ENCODE peak calls at places on chromosomes 11 and 22, in four cellular contexts. H is bronchial epithelial cell, S is AG09309, A is cardiac fibroblast. I is an unnamed sample.

GRCh38 chr11:74948546-74948897 is 369 bp downstream of the XRRA1 start:
- DNase-seq in H (no peak), S (no peak), A (peak; percentile 36), I (no peak)

GRCh38 chr11:39745401-39745800 is 1714.1 kb downstream of the LRRC4C start:
- DNase-seq in H (no peak), S (no peak), A (no peak), I (no peak)

GRCh38 chr11:12430351-12430750 is 53.0 kb downstream of the PARVA start:
- DNase-seq in H (peak; percentile 87), S (no peak), A (peak; percentile 72), I (peak; percentile 80)

GRCh38 chr11:44596541-44597276 is 31.2 kb downstream of the CD82 start:
- DNase-seq in H (no peak), S (no peak), A (no peak), I (no peak)

GRCh38 chr22:50697667-50698506 is 25.3 kb downstream of the SHANK3 start:
- DNase-seq in H (no peak), S (no peak), A (no peak), I (no peak)

GRCh38 chr11:78532991-78533861 is 41.4 kb downstream of the NARS2 start:
- DNase-seq in H (no peak), S (no peak), A (no peak), I (no peak)

GRCh38 chr11:35061516-35062440 is 77.2 kb upstream of the CD44 start:
- DNase-seq in H (peak; percentile 32), S (no peak), A (no peak), I (no peak)

GRCh38 chr11:125410091-125410490 is 86.0 kb downstream of the FEZ1 start:
- DNase-seq in H (peak; percentile 61), S (no peak), A (peak; percentile 8), I (peak; percentile 73)

GRCh38 chr22:39117585-39118191 is 20.6 kb downstream of the APOBEC3H start:
- DNase-seq in H (peak; percentile 53), S (peak; percentile 4), A (peak; percentile 70), I (peak; percentile 63)

GRCh38 chr11:100687032-100687629 is at the start of gene ARHGAP42:
- DNase-seq in H (peak; percentile 33), S (no peak), A (peak; percentile 73), I (peak; percentile 63)

GRCh38 chr22:49404576-49405199 is 423.0 kb downstream of the BRD1 start:
- DNase-seq in H (no peak), S (no peak), A (no peak), I (no peak)

GRCh38 chr11:114340311-114341131 is 44.3 kb downstream of the NNMT start:
- DNase-seq in H (peak; percentile 54), S (peak; percentile 57), A (peak; percentile 88), I (peak; percentile 69)

GRCh38 chr22:23970201-23970641 is 3.5 kb downstream of the DDTL start:
- DNase-seq in H (no peak), S (no peak), A (no peak), I (no peak)

GRCh38 chr22:40635940-40636379 is 559 bp downstream of the MRTFA start:
- DNase-seq in H (no peak), S (no peak), A (no peak), I (peak; percentile 25)

GRCh38 chr11:35208795-35209194 is 69.8 kb downstream of the CD44 start:
- DNase-seq in H (no peak), S (no peak), A (no peak), I (no peak)

GRCh38 chr22:46074771-46075551 is 75.4 kb upstream of the PPARA start:
- DNase-seq in H (no peak), S (no peak), A (no peak), I (no peak)

GRCh38 chr11:73340164-73340563 is 32.1 kb downstream of the ARHGEF17 start:
- DNase-seq in H (no peak), S (no peak), A (no peak), I (no peak)

GRCh38 chr11:36509265-36509664 is 807 bp downstream of the TRAF6 start:
- DNase-seq in H (peak; percentile 31), S (no peak), A (peak; percentile 26), I (peak; percentile 29)

GRCh38 chr11:79383874-79384273 is 57.0 kb downstream of the TENM4 start:
- DNase-seq in H (no peak), S (no peak), A (no peak), I (no peak)

GRCh38 chr11:122157540-122158173 is 41.6 kb upstream of the BLID start:
- DNase-seq in H (peak; percentile 31), S (no peak), A (no peak), I (peak; percentile 22)

GRCh38 chr11:45530776-45531175 is 134.6 kb downstream of the CHST1 start:
- DNase-seq in H (no peak), S (no peak), A (no peak), I (no peak)

GRCh38 chr11:204587-205109 is 2.6 kb downstream of the BET1L start:
- DNase-seq in H (no peak), S (no peak), A (no peak), I (no peak)

DNA sequence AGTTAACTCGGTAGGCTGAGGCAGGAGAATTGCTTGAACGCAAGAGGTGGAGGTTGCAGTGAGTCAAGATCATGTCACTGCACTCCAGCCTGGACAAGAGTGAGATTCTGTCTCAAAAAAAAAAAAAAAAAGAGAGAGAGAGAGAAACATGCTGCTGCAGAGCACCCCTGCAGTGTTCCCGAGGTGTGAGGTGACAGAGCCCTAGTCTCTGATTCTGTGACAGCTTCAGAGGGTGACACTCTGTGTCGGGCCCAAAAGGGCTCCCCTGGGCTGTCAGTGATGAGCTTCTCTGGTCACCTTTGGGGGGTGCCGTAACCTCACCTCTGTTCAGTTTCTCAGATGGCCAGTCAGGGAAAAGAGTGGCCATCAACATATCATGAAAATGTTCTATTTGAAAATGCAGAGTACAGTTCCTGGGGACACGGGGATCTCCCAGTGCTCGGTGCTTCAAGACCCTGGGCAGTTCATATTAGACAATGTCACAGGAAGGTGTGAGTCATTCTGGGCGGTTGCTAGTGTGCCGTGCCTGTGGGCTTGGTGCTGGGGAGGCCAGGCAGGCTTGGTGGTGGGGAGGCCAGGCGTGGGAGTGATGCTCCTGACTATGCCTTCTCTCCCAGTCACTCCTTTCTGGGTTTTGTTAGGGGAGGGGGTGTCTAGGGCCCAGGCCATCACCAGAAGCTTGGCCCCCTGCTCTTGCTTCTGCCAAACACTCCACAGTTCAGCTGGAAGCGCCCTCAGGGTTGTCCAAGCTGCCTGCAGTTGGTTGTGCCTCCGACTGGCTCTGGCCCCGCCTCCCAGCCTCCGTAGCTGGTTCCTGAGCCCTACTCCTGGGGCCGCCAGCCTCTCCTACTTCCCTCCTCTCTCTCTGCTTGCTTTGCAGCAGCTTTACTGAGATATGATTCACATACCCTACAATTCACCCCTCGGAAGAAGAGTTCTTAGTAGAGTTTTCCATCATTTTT is 52.5 kb upstream of the CLDN5 start:
- DNase-seq in H (peak; percentile 84), S (peak; percentile 20), A (peak; percentile 66), I (peak; percentile 84)
- TF ChIP-seq CTCF in H (no peak), S (no peak), A (no peak), I (no peak)

GRCh38 chr11:107689317-107690202 is 22.3 kb downstream of the SLN start:
- DNase-seq in H (peak; percentile 52), S (peak; percentile 5), A (peak; percentile 79), I (peak; percentile 69)

GRCh38 chr11:107688322-107688918 is 23.4 kb downstream of the SLN start:
- DNase-seq in H (no peak), S (no peak), A (peak; percentile 32), I (no peak)

GRCh38 chr11:107695446-107695845 is 16.4 kb downstream of the SLN start:
- DNase-seq in H (no peak), S (no peak), A (peak; percentile 27), I (no peak)

GRCh38 chr11:107696140-107696539 is 15.7 kb downstream of the SLN start:
- DNase-seq in H (peak; percentile 93), S (peak; percentile 83), A (peak; percentile 90), I (peak; percentile 85)

GRCh38 chr11:107691003-107691402 is 20.9 kb downstream of the SLN start:
- DNase-seq in H (peak; percentile 40), S (peak; percentile 49), A (peak; percentile 41), I (peak; percentile 19)
- H3K4me3 ChIP-seq in H (no peak overlapping the region), S (no peak overlapping the region), A (no peak overlapping the region), I (no peak overlapping the region)

DNA sequence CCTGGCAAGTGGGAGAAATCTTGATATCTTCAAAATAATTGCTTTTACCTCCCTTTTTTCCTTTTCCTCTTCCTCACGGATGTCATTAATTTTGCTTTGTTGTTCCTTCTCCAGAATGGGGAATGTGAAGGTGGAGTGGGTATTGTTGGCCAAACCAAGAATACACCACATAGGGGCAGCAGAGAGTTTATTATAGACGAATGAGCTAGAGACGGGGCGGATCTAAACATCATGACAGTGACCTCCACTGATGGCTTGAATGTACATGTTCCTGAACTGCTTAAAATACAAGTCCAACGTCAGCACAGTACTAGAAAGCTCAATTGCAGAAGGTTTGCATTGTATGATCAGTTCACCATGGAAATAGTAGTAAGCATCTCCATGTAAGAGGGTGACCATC is 122.3 kb upstream of the SNX19 start:
- DNase-seq in H (peak; percentile 44), S (no peak), A (peak; percentile 13), I (peak; percentile 67)
- TF ChIP-seq CTCF in H (peak; percentile 29), S (peak; percentile 26), A (peak; percentile 47), I (peak; percentile 46)

GRCh38 chr11:3795131-3796092 is 1.9 kb downstream of the NUP98 start:
- DNase-seq in H (no peak), S (no peak), A (no peak), I (no peak)
- H3K4me3 ChIP-seq in H (peak overlapping the region; percentile 98), S (peak overlapping the region; percentile 67), A (no peak overlapping the region), I (peak overlapping the region; percentile 99)

DNA sequence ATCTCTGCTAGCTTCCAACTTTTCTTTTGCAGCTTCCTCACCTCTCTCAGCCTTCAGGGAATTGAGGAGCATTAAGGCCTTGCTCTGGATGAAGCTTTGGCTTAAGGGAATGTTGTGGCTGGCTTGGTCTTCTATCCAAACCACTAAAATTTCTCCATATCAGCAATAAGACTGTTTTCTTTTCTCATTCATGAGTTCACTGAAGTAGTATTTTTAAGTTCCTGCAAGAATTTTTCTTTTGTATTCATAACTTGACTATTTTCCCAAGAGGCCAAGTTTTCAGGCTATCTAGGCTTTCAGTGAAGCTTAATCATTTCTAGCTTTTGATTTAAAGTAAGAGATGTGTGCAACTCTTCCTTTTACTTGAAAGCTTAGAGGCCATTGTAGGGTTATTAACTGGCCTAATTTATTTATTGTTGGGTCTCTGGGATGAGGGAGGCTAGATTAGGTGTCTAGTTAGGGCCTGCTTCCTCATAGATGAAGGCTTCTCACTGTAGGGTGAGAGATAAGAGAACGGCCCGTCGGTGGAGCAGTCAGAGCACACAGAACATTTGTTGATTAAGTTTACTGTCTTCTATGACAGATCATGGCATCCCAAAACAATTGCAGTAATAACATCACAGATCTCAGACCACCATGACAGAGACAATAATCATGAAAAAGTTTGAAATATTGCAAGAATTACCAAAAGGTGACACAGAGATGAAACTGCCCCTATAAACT is 33.2 kb downstream of the CSF2RB start:
- DNase-seq in H (no peak), S (no peak), A (peak; percentile 23), I (no peak)
- TF ChIP-seq CTCF in H (no peak), S (no peak), A (peak; percentile 16), I (peak; percentile 38)